ENCODE peak calls at places on chromosome 11, in four cellular contexts. J, W, Z and M are unnamed samples.

GRCh38 chr11:109423860-109424190 is 1.8 kb downstream of the C11orf87 start:
- DNase-seq in Z (no peak), J (no peak), W (no peak), M (no peak)

GRCh38 chr11:63537293-63538101 is 889 bp downstream of the PLAAT4 start:
- DNase-seq in Z (no peak), J (no peak), W (peak; percentile 92), M (no peak)

GRCh38 chr11:134414036-134414731 is 2.1 kb upstream of the B3GAT1 start:
- DNase-seq in W (no peak), Z (no peak), J (no peak), M (no peak)

GRCh38 chr11:102794382-102794781 is 3.6 kb downstream of the MMP1 start:
- DNase-seq in Z (peak; percentile 59), W (no peak), J (no peak), M (peak; percentile 40)

GRCh38 chr11:130666781-130667251 is 218.4 kb downstream of the ADAMTS15 start:
- DNase-seq in Z (no peak), J (no peak), W (no peak), M (no peak)

GRCh38 chr11:2694995-2695939 is 4.5 kb downstream of the KCNQ1OT1 start:
- DNase-seq in Z (no peak), J (no peak), W (peak; percentile 28), M (no peak)

GRCh38 chr11:2816941-2817421 is 68.6 kb downstream of the CDKN1C start:
- DNase-seq in W (peak; percentile 82), J (peak; percentile 22), Z (no peak), M (no peak)

GRCh38 chr11:82900277-82901164 is at the start of gene PRCP:
- DNase-seq in J (peak; percentile 54), Z (peak; percentile 82), W (peak; percentile 97), M (peak; percentile 77)

GRCh38 chr11:104402812-104403521 is 239.0 kb upstream of the PDGFD start:
- DNase-seq in W (no peak), Z (no peak), J (no peak), M (no peak)

GRCh38 chr11:72773291-72773690 is 20.6 kb downstream of the STARD10 start:
- DNase-seq in W (peak; percentile 88), Z (no peak), J (no peak), M (no peak)

GRCh38 chr11:70466596-70466995 is 68.3 kb downstream of the CTTN start:
- DNase-seq in W (no peak), J (no peak), Z (no peak), M (no peak)

GRCh38 chr11:121967131-121967689 is 148.8 kb downstream of the BLID start:
- DNase-seq in J (no peak), W (peak; percentile 63), Z (no peak), M (no peak)

GRCh38 chr11:121961228-121961860 is 154.7 kb downstream of the BLID start:
- DNase-seq in Z (no peak), W (no peak), J (no peak), M (no peak)

GRCh38 chr11:121965330-121965729 is 150.7 kb downstream of the BLID start:
- DNase-seq in W (no peak), Z (no peak), J (no peak), M (no peak)

GRCh38 chr11:121968638-121969037 is 147.4 kb downstream of the BLID start:
- DNase-seq in W (no peak), Z (no peak), J (no peak), M (no peak)

DNA sequence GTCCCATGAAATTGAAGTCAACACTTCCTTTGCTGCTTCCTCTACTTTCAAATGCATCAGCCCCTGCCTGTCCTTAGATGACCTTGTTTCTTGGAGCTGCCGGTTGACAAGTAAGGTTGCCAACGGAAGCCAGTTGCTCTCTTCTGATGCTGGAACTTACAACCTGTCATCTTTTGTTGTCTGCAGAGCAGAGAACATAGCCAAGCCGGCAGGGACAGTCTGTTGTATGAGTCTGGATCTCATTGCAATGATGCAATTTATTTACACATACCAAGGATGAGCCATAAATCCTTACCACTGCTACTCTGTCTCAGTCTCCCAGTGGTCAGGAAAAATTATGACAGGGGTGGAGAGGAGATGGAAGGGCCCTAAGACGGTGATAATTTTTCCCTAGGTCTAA is 151.4 kb downstream of the BLID start:
- DNase-seq in W (no peak), J (peak; percentile 23), Z (no peak), M (peak; percentile 11)
- TF ChIP-seq CTCF in W (no peak), J (peak; percentile 19), Z (no peak), M (no peak)

GRCh38 chr11:60853469-60853950 is 2.2 kb downstream of the PTGDR2 start:
- DNase-seq in W (no peak), Z (no peak), J (no peak), M (no peak)
- H3K4me3 ChIP-seq in W (no peak overlapping the region), Z (no peak overlapping the region), J (no peak overlapping the region), M (no peak overlapping the region)

DNA sequence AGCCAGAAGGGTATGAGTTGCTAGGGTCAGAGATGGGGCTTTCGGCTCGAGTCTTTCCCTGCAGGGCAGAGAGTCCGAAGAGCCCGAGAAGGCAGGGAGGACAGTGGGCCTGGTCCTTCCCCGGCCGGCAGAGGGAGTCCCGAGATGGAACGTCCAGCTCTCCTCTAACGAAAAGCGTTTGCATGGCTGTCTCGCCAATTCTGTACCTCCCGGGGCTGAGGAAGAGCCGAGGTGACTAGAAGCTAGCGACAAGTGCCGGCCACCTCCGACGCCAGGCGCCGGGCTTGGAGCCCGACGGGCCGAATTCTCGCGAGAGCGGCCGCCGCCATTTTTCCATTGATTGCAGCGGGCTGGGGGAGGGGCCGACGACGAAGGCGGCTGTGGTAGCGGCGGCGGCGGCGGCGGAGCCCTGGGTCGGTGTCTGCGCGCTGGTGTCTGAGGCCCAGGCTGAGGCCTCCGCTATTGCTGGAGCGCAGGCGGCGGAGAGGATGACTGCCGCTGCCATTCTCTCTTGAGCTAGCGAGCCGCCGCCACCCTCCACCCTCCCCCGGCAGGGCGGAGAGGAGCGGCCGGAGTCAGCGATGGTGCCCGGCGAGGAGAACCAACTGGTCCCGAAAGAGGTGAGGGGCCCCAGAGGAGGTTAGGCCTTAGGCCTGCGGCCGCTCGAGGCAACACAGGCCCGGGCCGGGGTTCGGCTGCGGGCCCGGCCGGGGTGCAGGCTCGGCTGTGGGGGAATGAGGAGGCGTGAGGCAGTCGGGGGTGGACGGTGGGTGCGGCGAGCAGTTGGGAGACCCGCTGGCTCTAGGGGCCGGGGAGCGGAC is at the start of gene USP47:
- DNase-seq in W (peak; percentile 93), Z (peak; percentile 76), J (peak; percentile 18), M (no peak)
- TF ChIP-seq CTCF in W (peak; percentile 65), Z (peak; percentile 56), J (peak; percentile 74), M (peak; percentile 68)

DNA sequence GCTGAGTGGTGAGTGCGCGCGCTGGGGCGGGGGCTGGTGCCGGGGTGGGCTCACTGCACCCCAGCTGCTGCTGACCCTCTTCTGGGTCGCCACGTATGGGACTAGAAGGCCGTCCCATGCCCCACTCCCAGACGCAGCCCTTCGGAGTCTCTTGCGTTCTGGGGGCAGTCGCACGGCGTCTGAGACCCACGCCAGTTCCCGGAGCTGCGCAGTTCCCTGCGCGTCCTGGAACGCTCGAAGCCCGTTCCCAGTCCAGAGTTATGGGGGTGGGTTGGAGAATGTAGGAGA is 345 bp downstream of the LAYN start:
- DNase-seq in J (no peak), Z (no peak), W (no peak), M (no peak)
- H3K4me3 ChIP-seq in J (peak overlapping the region; percentile 56), Z (no peak overlapping the region), W (peak overlapping the region; percentile 64), M (peak overlapping the region; percentile 77)

GRCh38 chr11:114027941-114028340 is 31.6 kb upstream of the ZBTB16 start:
- DNase-seq in Z (no peak), J (no peak), W (no peak), M (no peak)

GRCh38 chr11:114025329-114025907 is 34.1 kb upstream of the ZBTB16 start:
- DNase-seq in Z (no peak), W (no peak), J (no peak), M (no peak)

GRCh38 chr11:114031599-114032320 is 27.8 kb upstream of the ZBTB16 start:
- DNase-seq in W (no peak), Z (no peak), J (no peak), M (no peak)

GRCh38 chr11:114027396-114027795 is 32.1 kb upstream of the ZBTB16 start:
- DNase-seq in J (no peak), W (peak; percentile 88), Z (no peak), M (no peak)

GRCh38 chr11:114026355-114026754 is 33.2 kb upstream of the ZBTB16 start:
- DNase-seq in W (no peak), Z (no peak), J (no peak), M (no peak)
- TF ChIP-seq CTCF in W (no peak), Z (peak; percentile 42), J (no peak), M (peak; percentile 20)

GRCh38 chr11:43880640-43881159 is at the start of gene ALKBH3:
- DNase-seq in J (peak; percentile 36), Z (peak; percentile 87), W (peak; percentile 96), M (peak; percentile 77)
- H3K4me3 ChIP-seq in J (peak within 1 kb of the TSS; percentile 80), Z (peak within 1 kb of the TSS; percentile 98), W (peak within 1 kb of the TSS; percentile 89), M (peak within 1 kb of the TSS; percentile 68)

GRCh38 chr11:92528051-92528450 is 303.4 kb downstream of the FAT3 start:
- DNase-seq in J (peak; percentile 25), W (no peak), Z (no peak), M (no peak)

GRCh38 chr11:92531051-92531747 is 306.6 kb downstream of the FAT3 start:
- DNase-seq in J (no peak), W (no peak), Z (no peak), M (no peak)

DNA sequence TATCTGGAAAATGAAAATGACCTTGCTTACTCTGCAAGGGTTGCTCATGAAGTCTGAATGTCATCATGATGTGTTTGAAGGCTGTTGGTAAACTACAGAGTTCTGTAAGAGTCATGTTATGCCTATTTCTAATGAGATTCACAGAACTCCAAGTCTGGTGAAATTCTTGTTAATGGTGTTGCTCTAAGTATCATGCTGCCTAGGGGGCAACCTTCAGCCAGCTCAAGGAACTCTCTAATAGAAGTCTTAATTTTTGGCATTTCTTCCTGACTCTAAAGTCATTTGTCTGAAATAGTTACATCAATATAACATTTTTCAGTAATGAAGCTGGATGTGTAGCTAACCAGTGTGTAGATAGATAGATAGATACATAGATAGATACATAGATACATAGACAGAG is 302.8 kb downstream of the FAT3 start:
- DNase-seq in Z (no peak), W (no peak), J (no peak), M (no peak)
- TF ChIP-seq CTCF in Z (no peak), W (no peak), J (no peak), M (no peak)

GRCh38 chr11:68936676-68937620 is 33.3 kb downstream of the IGHMBP2 start:
- DNase-seq in J (no peak), W (no peak), Z (no peak), M (no peak)
- H3K4me3 ChIP-seq in J (no peak overlapping the region), W (no peak overlapping the region), Z (no peak overlapping the region), M (no peak overlapping the region)

GRCh38 chr11:67261942-67262681 is 4.2 kb upstream of the GRK2 start:
- DNase-seq in W (peak; percentile 64), Z (no peak), J (no peak), M (no peak)
- TF ChIP-seq CTCF in W (no peak), Z (no peak), J (no peak), M (no peak)